ENCODE peak calls at places on chromosomes 6 and 20, in five cellular contexts. E, L, S, D and F are unnamed samples.

GRCh38 chr6:44917430-44917829 is 410.7 kb upstream of the RUNX2 start:
- DNase-seq in L (no peak), S (peak), D (no peak), E (no peak), F (peak)

GRCh38 chr6:150600302-150601017 is 775 bp downstream of the PLEKHG1 start:
- DNase-seq in S (peak), D (peak), L (peak), E (no peak), F (peak)

GRCh38 chr6:93424303-93425064 is 5.1 kb upstream of the EPHA7 start:
- DNase-seq in E (no peak), L (no peak), D (peak), S (no peak), F (peak)

GRCh38 chr6:90375681-90376439 is 79.2 kb upstream of the BACH2 start:
- DNase-seq in L (no peak), E (no peak), D (peak), S (no peak), F (peak)

GRCh38 chr6:111987295-111987694 is 66.6 kb upstream of the CCN6 start:
- DNase-seq in E (no peak), S (peak), L (no peak), D (no peak), F (no peak)

GRCh38 chr6:133983099-133983939 is 30.3 kb downstream of the TBPL1 start:
- DNase-seq in L (no peak), S (peak), E (no peak), D (no peak), F (peak)

GRCh38 chr6:11700118-11700718 is 78.4 kb downstream of the ADTRP start:
- DNase-seq in D (peak), L (no peak), S (peak), E (no peak), F (peak)

GRCh38 chr6:1336246-1336843 is 24.4 kb downstream of the FOXQ1 start:
- DNase-seq in D (no peak), L (no peak), S (peak), E (no peak), F (peak)

GRCh38 chr20:51089840-51090239 is 66.9 kb upstream of the KCNG1 start:
- DNase-seq in E (no peak), S (no peak), L (no peak), D (no peak), F (no peak)

GRCh38 chr6:116682334-116682712 is 1.3 kb downstream of the KPNA5 start:
- DNase-seq in D (peak), E (peak), L (no peak), S (peak), F (peak)

GRCh38 chr6:40443842-40444241 is 143.3 kb downstream of the LRFN2 start:
- DNase-seq in E (no peak), S (no peak), L (no peak), D (no peak), F (no peak)

GRCh38 chr6:20084411-20084810 is 127.9 kb downstream of the MBOAT1 start:
- DNase-seq in L (no peak), E (no peak), S (no peak), D (no peak), F (peak)

GRCh38 chr6:131199568-131200272 is 64.5 kb downstream of the AKAP7 start:
- DNase-seq in E (peak), S (peak), D (peak), L (peak), F (peak)

GRCh38 chr6:61679625-61680024 is 606.4 kb downstream of the KHDRBS2 start:
- DNase-seq in S (no peak), D (no peak), E (no peak), L (no peak), F (no peak)

GRCh38 chr6:107679457-107679856 is 144.7 kb downstream of the SCML4 start:
- DNase-seq in L (no peak), S (no peak), D (no peak), E (no peak), F (no peak)

GRCh38 chr6:134551245-134551960 is 233.5 kb upstream of the SGK1 start:
- DNase-seq in D (no peak), L (no peak), E (no peak), S (peak), F (peak)

GRCh38 chr20:719816-720215 is 44.2 kb upstream of the SCRT2 start:
- DNase-seq in E (no peak), L (no peak), S (no peak), D (no peak), F (no peak)

GRCh38 chr20:5658897-5659296 is 91.3 kb upstream of the SHLD1 start:
- DNase-seq in L (no peak), D (peak), E (no peak), S (peak), F (peak)

GRCh38 chr6:156451726-156452125 is 325.5 kb upstream of the ARID1B start:
- DNase-seq in L (no peak), E (no peak), S (no peak), D (no peak), F (no peak)

GRCh38 chr20:9792674-9793073 is 46.2 kb downstream of the PAK5 start:
- DNase-seq in S (no peak), D (no peak), E (no peak), L (no peak), F (peak)

GRCh38 chr6:125872259-125872921 is 81.6 kb downstream of the NCOA7 start:
- DNase-seq in D (no peak), L (no peak), S (peak), E (no peak), F (peak)

GRCh38 chr20:682123-682522 is 6.5 kb upstream of the SCRT2 start:
- DNase-seq in S (no peak), D (no peak), L (no peak), E (no peak), F (no peak)

GRCh38 chr6:40990301-40990700 is 48.7 kb downstream of the UNC5CL start:
- DNase-seq in S (no peak), L (no peak), E (no peak), D (no peak), F (no peak)

GRCh38 chr6:152135755-152136448 is 328.4 kb downstream of the ESR1 start:
- DNase-seq in S (no peak), L (no peak), E (no peak), D (no peak), F (peak)

GRCh38 chr6:24960991-24961475 is 25.3 kb upstream of the RIPOR2 start:
- DNase-seq in L (no peak), S (no peak), D (no peak), E (no peak), F (peak)

GRCh38 chr6:137119196-137120104 is 54.0 kb downstream of the IL22RA2 start:
- DNase-seq in D (no peak), S (no peak), E (no peak), L (no peak), F (no peak)

GRCh38 chr6:22383016-22383415 is 86.2 kb upstream of the PRL start:
- DNase-seq in S (no peak), L (no peak), E (no peak), D (no peak), F (peak)

GRCh38 chr6:15499591-15499990 is 163.2 kb downstream of the DTNBP1 start:
- DNase-seq in L (no peak), D (no peak), S (no peak), E (no peak), F (no peak)

GRCh38 chr6:35139924-35140524 is 1.1 kb downstream of the TCP11 start:
- DNase-seq in S (peak), E (peak), D (peak), L (no peak), F (peak)

GRCh38 chr20:54267510-54268003 is 59.7 kb downstream of the PFDN4 start:
- DNase-seq in D (no peak), S (peak), E (no peak), L (peak), F (peak)

GRCh38 chr6:128635219-128635618 is 114.8 kb upstream of the PTPRK start:
- DNase-seq in L (no peak), D (no peak), S (no peak), E (no peak), F (no peak)

GRCh38 chr20:38498909-38499308 is 26.3 kb downstream of the RALGAPB start:
- DNase-seq in S (no peak), L (no peak), D (no peak), E (no peak), F (peak)

GRCh38 chr6:74091133-74091793 is 395.3 kb downstream of the CD109 start:
- DNase-seq in E (no peak), D (peak), S (peak), L (peak), F (peak)

GRCh38 chr6:20876016-20876415 is 341.8 kb downstream of the CDKAL1 start:
- DNase-seq in S (peak), L (peak), E (no peak), D (no peak), F (peak)

GRCh38 chr6:56691201-56691595 is 48.5 kb upstream of the DST start:
- DNase-seq in E (no peak), D (no peak), L (no peak), S (no peak), F (no peak)

GRCh38 chr6:36104836-36105235 is 25.5 kb upstream of the MAPK13 start:
- DNase-seq in D (no peak), S (no peak), L (no peak), E (no peak), F (no peak)

GRCh38 chr6:31383149-31383548 is 20.2 kb upstream of the MICA start:
- DNase-seq in E (no peak), L (no peak), D (no peak), S (peak), F (peak)

GRCh38 chr6:37667050-37667814 is 30.5 kb downstream of the MDGA1 start:
- DNase-seq in L (no peak), E (no peak), D (no peak), S (no peak), F (peak)

GRCh38 chr6:108961985-108962384 is 113.8 kb downstream of the ARMC2 start:
- DNase-seq in E (no peak), D (no peak), L (no peak), S (peak), F (no peak)

GRCh38 chr6:7737867-7738266 is 12.0 kb downstream of the BMP6 start:
- DNase-seq in L (no peak), E (no peak), S (no peak), D (no peak), F (no peak)